ENCODE peak calls at places on chromosomes 6 and 20, in six cellular contexts. O is psoas muscle, W is SJSA1, J is brain microvascular endothelial cell, S is cardiac muscle cell, C is gastrocnemius medialis. T is an unnamed sample.

GRCh38 chr6:110566346-110567125 is 90.1 kb upstream of the SLC22A16 start:
- DNase-seq in O (no peak), W (no peak), J (no peak), S (peak; percentile 71), C (no peak), T (no peak)

GRCh38 chr20:45154183-45154582 is 20.5 kb upstream of the PI3 start:
- DNase-seq in O (no peak), W (no peak), J (no peak), S (no peak), C (no peak), T (no peak)

GRCh38 chr6:27669278-27669797 is 196.4 kb upstream of the ZNF184 start:
- DNase-seq in O (no peak), W (no peak), J (no peak), S (peak; percentile 27), C (no peak), T (no peak)

GRCh38 chr20:21090738-21091120 is 15.4 kb downstream of the LINC00237 start:
- DNase-seq in O (no peak), W (no peak), J (no peak), S (no peak), C (no peak), T (no peak)

GRCh38 chr6:34463849-34464248 is 2.0 kb upstream of the PACSIN1 start:
- DNase-seq in O (no peak), W (no peak), J (no peak), S (no peak), C (no peak), T (no peak)

GRCh38 chr6:20946037-20946436 is 411.8 kb downstream of the CDKAL1 start:
- DNase-seq in O (no peak), W (no peak), J (peak; percentile 38), S (no peak), C (no peak), T (no peak)

GRCh38 chr20:42530855-42531674 is 658.6 kb downstream of the PTPRT start:
- DNase-seq in O (no peak), W (peak; percentile 4), J (no peak), S (peak; percentile 36), C (no peak), T (no peak)

GRCh38 chr6:41372526-41373366 is 37.3 kb downstream of the NCR2 start:
- DNase-seq in O (no peak), W (peak; percentile 41), J (no peak), S (peak; percentile 38), C (no peak), T (no peak)

GRCh38 chr20:31641391-31641790 is 3.7 kb downstream of the COX4I2 start:
- DNase-seq in O (no peak), W (no peak), J (no peak), S (no peak), C (no peak), T (no peak)

GRCh38 chr20:31869942-31870702 is at the start of the genes DUSP15 and TTLL9:
- DNase-seq in O (peak; percentile 60), W (peak; percentile 36), J (no peak), S (peak; percentile 68), C (no peak), T (no peak)

GRCh38 chr6:144715344-144715743 is 430.2 kb downstream of the UTRN start:
- DNase-seq in O (no peak), W (no peak), J (no peak), S (no peak), C (no peak), T (no peak)

GRCh38 chr6:162119349-162119748 is 608.2 kb downstream of the PRKN start:
- DNase-seq in O (no peak), W (no peak), J (peak; percentile 56), S (no peak), C (peak; percentile 17), T (no peak)

GRCh38 chr6:17281100-17281496 is at the start of gene RBM24:
- DNase-seq in O (peak; percentile 74), W (peak; percentile 73), J (peak; percentile 64), S (peak; percentile 62), C (no peak), T (no peak)

GRCh38 chr20:17841751-17842191 is 126.8 kb downstream of the SNX5 start:
- DNase-seq in O (peak; percentile 70), W (peak; percentile 39), J (no peak), S (no peak), C (peak; percentile 41), T (peak; percentile 82)

GRCh38 chr20:59810376-59811187 is 122.9 kb downstream of the SYCP2 start:
- DNase-seq in O (no peak), W (no peak), J (no peak), S (no peak), C (no peak), T (peak; percentile 51)

GRCh38 chr6:84282566-84282965 is 55.1 kb upstream of the CEP162 start:
- DNase-seq in O (no peak), W (peak; percentile 69), J (no peak), S (no peak), C (no peak), T (no peak)

GRCh38 chr6:87724994-87725811 is 23.2 kb upstream of the AKIRIN2 start:
- DNase-seq in O (no peak), W (no peak), J (no peak), S (no peak), C (no peak), T (no peak)

GRCh38 chr20:20317195-20318113 is 50.5 kb upstream of the INSM1 start:
- DNase-seq in O (no peak), W (no peak), J (no peak), S (no peak), C (no peak), T (no peak)

GRCh38 chr6:42295688-42296087 is 78.0 kb upstream of the MRPS10 start:
- DNase-seq in O (no peak), W (no peak), J (no peak), S (no peak), C (no peak), T (no peak)

GRCh38 chr6:28351493-28351925 is 1.8 kb downstream of the ZKSCAN3 start:
- DNase-seq in O (no peak), W (no peak), J (no peak), S (no peak), C (no peak), T (no peak)

GRCh38 chr6:906920-907319 is 214.0 kb upstream of the EXOC2 start:
- DNase-seq in O (no peak), W (peak; percentile 99), J (peak; percentile 87), S (no peak), C (no peak), T (no peak)

GRCh38 chr6:7819641-7820040 is 90.9 kb downstream of the TXNDC5 start:
- DNase-seq in O (no peak), W (peak; percentile 18), J (no peak), S (no peak), C (no peak), T (no peak)

GRCh38 chr6:89411269-89412070 is 603 bp downstream of the RRAGD start:
- DNase-seq in O (peak; percentile 88), W (no peak), J (no peak), S (peak; percentile 85), C (peak; percentile 73), T (no peak)

GRCh38 chr6:157760589-157761330 is 62.3 kb upstream of the SNX9 start:
- DNase-seq in O (no peak), W (peak; percentile 93), J (peak; percentile 80), S (no peak), C (no peak), T (peak; percentile 53)

GRCh38 chr6:97123112-97123511 is 159.9 kb downstream of the MMS22L start:
- DNase-seq in O (no peak), W (no peak), J (no peak), S (no peak), C (no peak), T (no peak)

GRCh38 chr6:124131259-124131658 is 327.6 kb downstream of the NKAIN2 start:
- DNase-seq in O (no peak), W (peak; percentile 4), J (peak; percentile 56), S (no peak), C (no peak), T (no peak)

GRCh38 chr20:35978041-35978513 is 9.7 kb downstream of the CNBD2 start:
- DNase-seq in O (no peak), W (no peak), J (no peak), S (no peak), C (no peak), T (no peak)

GRCh38 chr6:56062856-56063255 is 184.5 kb downstream of the COL21A1 start:
- DNase-seq in O (no peak), W (no peak), J (no peak), S (no peak), C (no peak), T (no peak)

GRCh38 chr6:56055066-56055465 is 179.7 kb upstream of the BMP5 start:
- DNase-seq in O (no peak), W (no peak), J (peak; percentile 37), S (no peak), C (no peak), T (no peak)

DNA sequence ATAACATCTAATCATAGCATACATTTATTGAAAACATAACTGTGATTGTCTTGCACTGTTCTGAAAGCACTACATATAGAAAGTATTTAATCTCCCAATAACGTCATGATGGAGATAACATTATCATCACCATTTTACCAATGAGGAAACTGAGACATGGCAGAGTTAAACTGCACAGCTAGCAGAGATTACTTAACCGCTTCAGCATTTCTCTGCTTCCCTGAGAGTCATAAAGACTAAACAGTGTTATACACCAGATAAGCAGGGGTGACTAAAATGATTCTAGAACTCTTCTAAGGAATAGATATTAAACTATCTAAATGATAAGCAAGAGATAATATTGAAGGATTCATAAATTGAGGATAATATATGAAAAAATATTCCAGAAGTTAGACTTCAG is 183.2 kb upstream of the BMP5 start:
- DNase-seq in O (no peak), W (no peak), J (peak; percentile 22), S (no peak), C (no peak), T (no peak)
- H3K27me3 ChIP-seq in O (no peaks in the 10 kb centered on the region), W (no peaks in the 10 kb centered on the region), J (no peaks in the 10 kb centered on the region), S (no peaks in the 10 kb centered on the region), C (no peaks in the 10 kb centered on the region), T (no peaks in the 10 kb centered on the region)

GRCh38 chr20:54092021-54092420 is 21.6 kb upstream of the BCAS1 start:
- DNase-seq in O (no peak), W (no peak), J (no peak), S (no peak), C (no peak), T (no peak)
- H3K4me3 ChIP-seq in O (no peak overlapping the region), W (no peak overlapping the region), J (no peak overlapping the region), S (no peak overlapping the region), C (no peak overlapping the region), T (no peak overlapping the region)

DNA sequence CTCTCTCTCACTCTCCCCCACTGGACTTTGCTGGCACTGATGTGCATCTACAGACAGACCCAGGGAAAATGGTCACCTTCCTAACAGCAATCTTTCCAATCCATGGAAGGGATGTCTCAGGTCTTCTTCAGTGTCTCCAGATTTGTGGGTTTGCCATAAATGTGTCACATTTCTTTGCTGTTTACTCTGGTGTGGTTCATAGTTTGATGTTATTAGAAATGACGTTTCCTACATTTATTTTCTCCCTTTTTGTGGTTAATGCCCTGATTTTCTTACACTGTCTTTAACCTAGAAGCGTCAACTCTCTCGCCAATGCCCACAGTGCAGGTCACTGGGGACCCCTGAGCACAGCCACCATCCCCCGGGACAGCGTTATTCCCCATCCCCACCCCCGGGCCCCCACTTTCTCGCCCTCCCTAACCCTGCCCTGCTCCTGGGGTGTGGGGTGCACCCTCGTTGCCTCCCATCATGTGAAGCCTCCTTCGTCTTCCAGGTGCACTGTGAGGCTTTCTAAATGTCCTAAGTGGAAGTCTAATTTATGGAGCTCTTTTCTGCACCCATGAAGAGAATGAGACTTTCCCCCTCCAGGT is 86.5 kb downstream of the YTHDF1 start:
- DNase-seq in O (peak; percentile 31), W (no peak), J (no peak), S (no peak), C (no peak), T (no peak)
- H3K27me3 ChIP-seq in O (peaks cover 27% of the 10 kb centered on the region), W (peaks cover 63% of the 10 kb centered on the region), J (no peaks in the 10 kb centered on the region), S (peaks cover 54% of the 10 kb centered on the region), C (peaks cover 45% of the 10 kb centered on the region), T (no peaks in the 10 kb centered on the region)

GRCh38 chr20:38875170-38875993 is 50.8 kb upstream of the FAM83D start:
- DNase-seq in O (no peak), W (no peak), J (no peak), S (no peak), C (no peak), T (no peak)
- H3K4me3 ChIP-seq in O (no peak overlapping the region), W (no peak overlapping the region), J (no peak overlapping the region), S (no peak overlapping the region), C (no peak overlapping the region), T (no peak overlapping the region)

T was measured in right atrium auricular region.